ENCODE peak calls at places on chromosome 15, in ten cellular contexts. Z is MM.1S, Q is HCT116, G is mammary epithelial cell, O is endothelial cell of umbilical vein, N is keratinocyte, H is PC-9, K is astrocyte, D is A673, M is fibroblast of lung. X is an unnamed sample.

GRCh38 chr15:74785716-74786032 is 3.8 kb downstream of the CSK start:
- DNase-seq in Z (peak), Q (no peak), G (no peak), O (no peak), N (no peak), H (no peak), K (no peak), D (no peak), M (no peak), X (no peak)

GRCh38 chr15:80925597-80926059 is 64.0 kb downstream of the MESD start:
- DNase-seq in Z (no peak), Q (no peak), G (no peak), O (no peak), N (no peak), H (no peak), K (peak), D (no peak), M (peak), X (no peak)

GRCh38 chr15:83283813-83284562 is 476 bp downstream of the BNC1 start:
- DNase-seq in Z (no peak), Q (no peak), G (peak), O (peak), N (no peak), H (no peak), K (no peak), D (no peak), M (peak), X (no peak)

GRCh38 chr15:92097473-92098178 is 244.1 kb downstream of the SLCO3A1 start:
- DNase-seq in Z (peak), Q (peak), G (peak), O (peak), N (no peak), H (no peak), K (no peak), D (peak), M (peak), X (peak)

GRCh38 chr15:96331942-96332853 is 1.7 kb downstream of the NR2F2 start:
- DNase-seq in Z (no peak), Q (no peak), G (no peak), O (peak), N (no peak), H (no peak), K (peak), D (peak), M (peak), X (peak)

GRCh38 chr15:63915209-63915887 is 81.6 kb upstream of the HERC1 start:
- DNase-seq in Z (no peak), Q (no peak), G (no peak), O (peak), N (no peak), H (no peak), K (no peak), D (no peak), M (no peak), X (no peak)

GRCh38 chr15:71530116-71530515 is 280.2 kb upstream of the NR2E3 start:
- DNase-seq in Z (no peak), Q (no peak), G (peak), O (no peak), N (no peak), H (no peak), K (no peak), D (no peak), M (no peak), X (no peak)

GRCh38 chr15:52200831-52201365 is 9.7 kb upstream of the GNB5 start:
- DNase-seq in Z (no peak), Q (no peak), G (no peak), O (peak), N (no peak), H (no peak), K (no peak), D (no peak), M (no peak), X (no peak)

GRCh38 chr15:89486726-89487050 is 9.7 kb downstream of the RHCG start:
- DNase-seq in Z (peak), Q (no peak), G (peak), O (no peak), N (no peak), H (no peak), K (no peak), D (peak), M (no peak), X (no peak)

GRCh38 chr15:30906366-30906765 is 2.7 kb downstream of the FAN1 start:
- DNase-seq in Z (no peak), Q (no peak), G (no peak), O (no peak), N (no peak), H (no peak), K (no peak), D (no peak), M (no peak), X (no peak)

GRCh38 chr15:30905821-30906220 is 2.1 kb downstream of the FAN1 start:
- DNase-seq in Z (no peak), Q (no peak), G (no peak), O (no peak), N (no peak), H (no peak), K (no peak), D (no peak), M (no peak), X (peak)

GRCh38 chr15:30904812-30905211 is 1.1 kb downstream of the FAN1 start:
- DNase-seq in Z (no peak), Q (no peak), G (no peak), O (no peak), N (no peak), H (no peak), K (no peak), D (no peak), M (no peak), X (no peak)

GRCh38 chr15:30901889-30902288 is 1.8 kb upstream of the FAN1 start:
- DNase-seq in Z (no peak), Q (no peak), G (no peak), O (no peak), N (no peak), H (no peak), K (no peak), D (no peak), M (no peak), X (no peak)

GRCh38 chr15:30903497-30904187 is at the start of gene FAN1:
- DNase-seq in Z (peak), Q (peak), G (peak), O (peak), N (peak), H (peak), K (peak), D (peak), M (peak), X (peak)
- TF ChIP-seq CTCF in Z (peak), Q (no peak), G (no peak), O (no peak), N (no peak), H (no peak), K (no peak), D (peak), M (no peak), X (no peak)

DNA sequence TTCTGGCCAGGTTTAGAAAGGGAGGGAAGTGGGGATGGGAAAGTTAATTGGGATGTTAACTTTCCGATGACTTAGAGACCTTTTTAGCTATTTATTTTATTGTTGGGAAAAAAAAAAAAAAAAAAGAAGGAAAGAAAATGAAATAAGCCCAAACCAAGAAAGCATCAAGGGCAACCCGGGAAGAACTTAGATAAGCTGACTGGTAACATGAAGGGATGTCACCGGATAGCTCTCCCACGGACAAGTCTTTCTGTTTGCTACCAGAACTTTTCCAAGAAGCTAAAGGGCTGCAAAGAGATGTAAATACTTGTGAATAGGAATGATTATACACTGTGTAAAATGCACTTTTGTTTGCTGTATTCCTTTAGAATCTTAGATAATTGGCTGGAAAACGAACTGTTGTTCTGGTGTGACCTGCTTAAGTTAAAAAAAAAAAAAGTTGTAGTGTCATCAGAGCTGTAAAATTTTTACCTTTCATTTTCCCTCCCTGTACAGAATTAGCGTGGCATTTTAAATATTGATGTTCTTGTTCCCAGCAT is 2.8 kb downstream of the FOXB1 start:
- DNase-seq in Z (no peak), Q (no peak), G (no peak), O (peak), N (no peak), H (no peak), K (no peak), D (no peak), M (peak), X (no peak)
- TF ChIP-seq EZH2 in Z (no peak), Q (no peak), G (no peak), O (no peak), N (no peak), H (no peak), K (no peak), D (no peak), M (no peak), X (no peak)

DNA sequence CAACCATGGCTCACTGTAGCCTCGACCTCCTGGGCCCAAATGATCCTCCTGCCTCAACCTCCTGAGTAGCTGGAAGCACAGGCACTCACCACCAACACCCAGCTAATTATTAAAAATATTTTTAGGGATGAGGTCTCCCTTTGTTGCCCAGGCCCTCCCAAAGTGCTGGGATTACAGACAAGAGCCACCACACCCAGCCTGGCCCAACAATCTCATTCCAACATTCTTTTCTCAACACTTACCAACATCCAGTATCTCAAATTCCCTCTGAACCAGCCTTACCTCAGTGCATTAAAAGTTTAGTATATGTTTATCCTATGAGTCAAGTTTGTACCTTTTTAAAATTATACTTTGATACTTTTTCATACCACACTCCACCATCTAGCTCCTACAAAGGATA is 25.0 kb downstream of the ANXA2 start:
- DNase-seq in Z (no peak), Q (no peak), G (no peak), O (no peak), N (no peak), H (no peak), K (peak), D (no peak), M (peak), X (peak)
- H3K4me3 ChIP-seq in Z (no peak), Q (no peak), G (no peak), O (no peak), N (no peak), H (no peak), K (no peak), D (no peak), M (no peak), X (no peak)

DNA sequence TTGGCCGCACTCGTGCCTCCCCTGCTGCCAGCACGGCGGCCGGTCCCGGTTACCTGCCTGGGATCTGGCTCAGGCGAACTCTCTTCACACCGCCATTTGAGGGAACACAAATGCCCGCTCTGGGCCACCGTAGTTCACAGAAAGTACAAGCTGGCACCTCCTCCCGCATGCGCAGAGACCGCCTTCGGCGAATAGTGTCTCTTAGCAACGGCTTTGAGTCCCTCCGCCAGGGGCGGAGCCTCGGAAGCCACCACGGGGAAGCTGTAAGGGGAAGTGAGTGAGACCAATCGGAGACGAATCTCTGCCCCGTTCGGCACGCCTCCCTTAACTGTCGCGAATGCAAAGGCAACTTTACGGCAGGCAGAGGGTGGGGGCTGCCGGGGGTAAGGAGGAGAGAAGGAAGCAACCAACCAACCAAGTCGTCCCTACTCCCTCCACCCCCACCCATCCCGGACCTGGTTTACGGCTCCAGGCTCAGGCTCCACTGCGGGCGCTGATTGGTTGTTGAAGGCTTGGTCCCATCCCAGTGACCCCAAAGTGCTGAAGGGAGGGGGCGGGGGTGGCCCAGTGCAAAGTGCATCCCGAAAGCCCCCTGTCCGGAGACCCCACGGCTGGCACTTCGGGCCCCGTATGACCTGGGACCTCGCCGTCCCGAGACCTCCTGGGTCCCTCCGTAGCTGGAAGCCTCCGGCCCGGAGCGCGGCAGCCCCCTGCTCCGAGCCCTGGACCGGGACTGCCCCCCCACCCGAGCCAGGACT is at the start of the genes ASB7 and LINS1:
- DNase-seq in Z (peak), Q (peak), G (peak), O (peak), N (peak), H (peak), K (peak), D (peak), M (peak), X (peak)
- TF ChIP-seq CTCF in Z (no peak), Q (no peak), G (no peak), O (no peak), N (no peak), H (no peak), K (no peak), D (no peak), M (no peak), X (no peak)

GRCh38 chr15:25858952-25859760 is 4.0 kb downstream of the ATP10A start:
- DNase-seq in Z (no peak), Q (no peak), G (no peak), O (no peak), N (no peak), H (no peak), K (no peak), D (no peak), M (no peak), X (no peak)
- TF ChIP-seq EZH2 in Z (no peak), Q (no peak), G (no peak), O (no peak), N (no peak), H (no peak), K (no peak), D (no peak), M (no peak), X (no peak)

GRCh38 chr15:40306371-40306770 is 1.4 kb downstream of the PLCB2 start:
- DNase-seq in Z (no peak), Q (no peak), G (no peak), O (no peak), N (no peak), H (no peak), K (no peak), D (no peak), M (no peak), X (no peak)
- H3K4me3 ChIP-seq in Z (no peak), Q (no peak), G (no peak), O (no peak), N (no peak), H (no peak), K (no peak), D (no peak), M (no peak), X (no peak)

GRCh38 chr15:25783607-25784131 is 79.5 kb downstream of the ATP10A start:
- DNase-seq in Z (no peak), Q (no peak), G (no peak), O (no peak), N (no peak), H (no peak), K (no peak), D (peak), M (no peak), X (peak)
- TF ChIP-seq CTCF in Z (no peak), Q (peak), G (no peak), O (no peak), N (no peak), H (peak), K (peak), D (peak), M (peak), X (peak)

GRCh38 chr15:33311312-33311971 is 675 bp downstream of the RYR3 start:
- DNase-seq in Z (no peak), Q (no peak), G (no peak), O (no peak), N (no peak), H (no peak), K (no peak), D (no peak), M (no peak), X (no peak)
- TF ChIP-seq EZH2 in Z (no peak), Q (no peak), G (no peak), O (peak), N (peak), H (no peak), K (peak), D (peak), M (peak), X (no peak)

DNA sequence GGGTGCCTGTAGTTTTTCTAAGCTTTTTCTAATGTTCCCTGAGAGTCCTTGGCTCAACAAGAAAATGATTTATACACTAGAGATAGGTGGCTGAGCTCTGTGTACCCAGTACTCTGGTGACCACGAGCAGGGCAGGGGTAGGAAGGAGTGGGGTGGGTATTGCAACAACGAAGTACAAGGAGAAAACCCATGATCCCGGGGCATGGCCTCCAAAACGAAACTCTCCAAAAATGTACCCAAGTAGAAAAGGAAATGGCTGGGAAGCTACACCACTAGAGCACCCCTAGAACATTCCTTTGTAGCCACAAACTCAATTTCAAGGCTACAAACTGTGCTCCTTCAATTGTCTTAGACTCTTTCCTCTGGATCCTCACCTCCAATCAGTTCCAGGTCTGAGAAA is 138.9 kb downstream of the DUT start:
- DNase-seq in Z (no peak), Q (no peak), G (no peak), O (no peak), N (no peak), H (no peak), K (no peak), D (no peak), M (no peak), X (no peak)
- H3K4me3 ChIP-seq in Z (no peak), Q (no peak), G (no peak), O (no peak), N (no peak), H (no peak), K (no peak), D (no peak), M (no peak), X (no peak)